ENCODE peak calls at places on chromosomes 1 and 21, in nine cellular contexts. One of them, this sample, is unnamed.

GRCh38 chr1:44035726-44036408 is 4.6 kb upstream of the SLC6A9 start:
- DNase-seq in M059J: no peak
- DNase-seq in neural progenitor cell: peak; percentile 55
- DNase-seq in NCI-H1417: no peak
- DNase-seq in nucleus accumbens: no peak
- DNase-seq in MM.1S: no peak
- DNase-seq in GM19239: no peak
- DNase-seq in nephron progenitor cell: no peak
- DNase-seq in SW480: no peak
- DNase-seq in this sample: no peak

GRCh38 chr1:207240325-207241095 is 81.0 kb upstream of the CD55 start:
- DNase-seq in GM19239: no peak
- DNase-seq in SW480: peak; percentile 20
- DNase-seq in neural progenitor cell: no peak
- DNase-seq in NCI-H1417: no peak
- DNase-seq in M059J: peak; percentile 97
- DNase-seq in MM.1S: no peak
- DNase-seq in nephron progenitor cell: no peak
- DNase-seq in nucleus accumbens: no peak
- DNase-seq in this sample: no peak

GRCh38 chr1:206930210-206930798 is 8.6 kb upstream of the FCMR start:
- DNase-seq in nucleus accumbens: no peak
- DNase-seq in nephron progenitor cell: no peak
- DNase-seq in MM.1S: no peak
- DNase-seq in neural progenitor cell: no peak
- DNase-seq in NCI-H1417: no peak
- DNase-seq in M059J: no peak
- DNase-seq in GM19239: no peak
- DNase-seq in SW480: no peak
- DNase-seq in this sample: peak; percentile 93

GRCh38 chr21:22409571-22409970 is 1411.4 kb downstream of the NCAM2 start:
- DNase-seq in SW480: no peak
- DNase-seq in nucleus accumbens: no peak
- DNase-seq in M059J: no peak
- DNase-seq in GM19239: no peak
- DNase-seq in nephron progenitor cell: no peak
- DNase-seq in NCI-H1417: no peak
- DNase-seq in neural progenitor cell: no peak
- DNase-seq in MM.1S: no peak
- DNase-seq in this sample: no peak

GRCh38 chr1:162498442-162498785 is 796 bp downstream of the UHMK1 start:
- DNase-seq in NCI-H1417: no peak
- DNase-seq in M059J: no peak
- DNase-seq in nucleus accumbens: no peak
- DNase-seq in GM19239: no peak
- DNase-seq in nephron progenitor cell: no peak
- DNase-seq in MM.1S: no peak
- DNase-seq in neural progenitor cell: no peak
- DNase-seq in SW480: no peak
- DNase-seq in this sample: no peak

GRCh38 chr1:37723390-37724078 is 31.2 kb downstream of the CDCA8 start:
- DNase-seq in M059J: peak; percentile 41
- DNase-seq in SW480: no peak
- DNase-seq in GM19239: no peak
- DNase-seq in NCI-H1417: no peak
- DNase-seq in neural progenitor cell: no peak
- DNase-seq in MM.1S: no peak
- DNase-seq in nucleus accumbens: no peak
- DNase-seq in nephron progenitor cell: no peak
- DNase-seq in this sample: no peak

GRCh38 chr1:240188139-240188538 is 96.5 kb downstream of the FMN2 start:
- DNase-seq in MM.1S: no peak
- DNase-seq in nephron progenitor cell: no peak
- DNase-seq in GM19239: no peak
- DNase-seq in M059J: no peak
- DNase-seq in neural progenitor cell: no peak
- DNase-seq in SW480: no peak
- DNase-seq in nucleus accumbens: no peak
- DNase-seq in NCI-H1417: no peak
- DNase-seq in this sample: no peak

GRCh38 chr1:61282387-61282786 is 200.0 kb downstream of the NFIA start:
- DNase-seq in NCI-H1417: no peak
- DNase-seq in nucleus accumbens: no peak
- DNase-seq in M059J: no peak
- DNase-seq in SW480: no peak
- DNase-seq in MM.1S: no peak
- DNase-seq in nephron progenitor cell: no peak
- DNase-seq in neural progenitor cell: no peak
- DNase-seq in GM19239: no peak
- DNase-seq in this sample: no peak

GRCh38 chr1:203626910-203627246 is 246 bp downstream of the ATP2B4 start:
- DNase-seq in SW480: no peak
- DNase-seq in neural progenitor cell: no peak
- DNase-seq in MM.1S: no peak
- DNase-seq in GM19239: no peak
- DNase-seq in NCI-H1417: peak; percentile 88
- DNase-seq in M059J: no peak
- DNase-seq in nucleus accumbens: no peak
- DNase-seq in nephron progenitor cell: peak; percentile 55
- DNase-seq in this sample: no peak

GRCh38 chr1:167627865-167628641 is 2.0 kb upstream of the RCSD1 start:
- DNase-seq in NCI-H1417: no peak
- DNase-seq in MM.1S: peak; percentile 99
- DNase-seq in M059J: peak; percentile 73
- DNase-seq in SW480: peak; percentile 85
- DNase-seq in GM19239: peak; percentile 68
- DNase-seq in nephron progenitor cell: no peak
- DNase-seq in nucleus accumbens: no peak
- DNase-seq in neural progenitor cell: no peak
- DNase-seq in this sample: peak; percentile 89

GRCh38 chr21:35231115-35231514 is 182.0 kb upstream of the RUNX1 start:
- DNase-seq in M059J: peak; percentile 51
- DNase-seq in MM.1S: peak; percentile 50
- DNase-seq in SW480: peak; percentile 82
- DNase-seq in nephron progenitor cell: no peak
- DNase-seq in NCI-H1417: no peak
- DNase-seq in neural progenitor cell: no peak
- DNase-seq in nucleus accumbens: no peak
- DNase-seq in GM19239: no peak
- DNase-seq in this sample: peak; percentile 22

GRCh38 chr1:30601316-30602085 is 121.9 kb downstream of the MATN1 start:
- DNase-seq in nephron progenitor cell: no peak
- DNase-seq in M059J: no peak
- DNase-seq in NCI-H1417: no peak
- DNase-seq in GM19239: no peak
- DNase-seq in SW480: no peak
- DNase-seq in MM.1S: no peak
- DNase-seq in nucleus accumbens: no peak
- DNase-seq in neural progenitor cell: peak; percentile 43
- DNase-seq in this sample: no peak